ENCODE peak calls at places on chromosome 17, in seven cellular contexts. T is HCT116, Z is SK-N-SH, L is H1, U is GM12878, I is K562, M is HepG2. C is an unnamed sample.

GRCh38 chr17:60526726-60527125 is 684 bp upstream of the APPBP2 start:
- DNase-seq in L (no peak), T (no peak), M (no peak), Z (peak; percentile 32), I (peak; percentile 7), U (no peak), C (no peak)

GRCh38 chr17:28372203-28372944 is 880 bp downstream of the SARM1 start:
- DNase-seq in U (no peak), T (no peak), L (no peak), M (no peak), I (no peak), Z (peak; percentile 67), C (no peak)

GRCh38 chr17:62724398-62725146 is 83.5 kb downstream of the MARCHF10 start:
- DNase-seq in T (no peak), M (no peak), Z (no peak), U (peak; percentile 91), I (no peak), L (no peak), C (no peak)

GRCh38 chr17:48134912-48135480 is 27.4 kb downstream of the SNX11 start:
- DNase-seq in I (peak; percentile 21), Z (no peak), M (no peak), L (no peak), T (no peak), U (no peak), C (no peak)

GRCh38 chr17:40309938-40310510 is 1.0 kb downstream of the RARA start:
- DNase-seq in Z (peak; percentile 44), L (no peak), M (no peak), I (no peak), T (no peak), U (no peak), C (no peak)

GRCh38 chr17:14331982-14332298 is 31.1 kb downstream of the HS3ST3B1 start:
- DNase-seq in T (no peak), I (no peak), L (no peak), M (no peak), U (no peak), Z (no peak), C (no peak)

GRCh38 chr17:15109608-15110007 is 155.5 kb downstream of the PMP22 start:
- DNase-seq in Z (no peak), T (no peak), L (no peak), U (no peak), I (peak; percentile 2), M (no peak), C (no peak)

GRCh38 chr17:77691216-77692085 is 267.1 kb upstream of the TNRC6C start:
- DNase-seq in M (no peak), L (no peak), U (no peak), Z (peak; percentile 69), T (no peak), I (no peak), C (no peak)

GRCh38 chr17:57784226-57784895 is 39.3 kb upstream of the CCDC182 start:
- DNase-seq in M (no peak), T (no peak), L (no peak), Z (no peak), I (no peak), U (no peak), C (no peak)

GRCh38 chr17:31327534-31328526 is 6.4 kb upstream of the EVI2A start:
- DNase-seq in M (peak; percentile 52), I (no peak), Z (no peak), T (no peak), L (no peak), U (no peak), C (no peak)

GRCh38 chr17:42659079-42659931 is at the start of gene TUBG2:
- DNase-seq in L (peak; percentile 89), Z (peak; percentile 98), U (no peak), M (peak; percentile 92), I (no peak), T (peak; percentile 80), C (peak; percentile 79)
- TF ChIP-seq YY1 in L (peak; percentile 9), Z (peak; percentile 63), U (no peak), M (peak; percentile 88), I (no peak), T (peak; percentile 84), C (peak; percentile 44)

GRCh38 chr17:82202981-82203380 is 9.7 kb downstream of the CCDC57 start:
- DNase-seq in L (no peak), T (no peak), Z (peak; percentile 10), M (no peak), I (no peak), U (no peak), C (no peak)

GRCh38 chr17:82204831-82205719 is 7.6 kb downstream of the CCDC57 start:
- DNase-seq in M (no peak), I (peak; percentile 57), L (no peak), T (no peak), Z (peak; percentile 58), U (no peak), C (no peak)

GRCh38 chr17:82201498-82201910 is 11.1 kb downstream of the CCDC57 start:
- DNase-seq in Z (peak; percentile 16), U (no peak), L (no peak), I (no peak), M (no peak), T (no peak), C (no peak)

GRCh38 chr17:82203920-82204319 is 8.7 kb downstream of the CCDC57 start:
- DNase-seq in T (no peak), U (no peak), Z (peak; percentile 14), M (no peak), L (no peak), I (no peak), C (no peak)

GRCh38 chr17:82205720-82206508 is 6.7 kb downstream of the CCDC57 start:
- DNase-seq in L (peak; percentile 34), I (peak; percentile 94), T (peak; percentile 93), Z (peak; percentile 92), U (no peak), M (peak; percentile 84), C (peak; percentile 47)
- H3K9ac ChIP-seq in L (no peak overlapping the region), I (peak overlapping the region; percentile 53), T (peak overlapping the region; percentile 60), Z (peak overlapping the region; percentile 20), U (peak overlapping the region; percentile 53), M (peak overlapping the region; percentile 48), C (peak overlapping the region; percentile 58)

GRCh38 chr17:17131876-17132275 is 74.3 kb downstream of the PLD6 start:
- DNase-seq in U (no peak), L (no peak), M (no peak), I (no peak), Z (no peak), T (no peak), C (no peak)
- TF ChIP-seq YY1 in U (no peak), L (no peak), M (no peak), I (no peak), Z (no peak), T (no peak), C (no peak)

GRCh38 chr17:2721603-2722002 is 10.0 kb upstream of the CLUH start:
- DNase-seq in L (no peak), U (no peak), I (no peak), Z (no peak), T (no peak), M (no peak), C (no peak)

GRCh38 chr17:2722611-2723010 is 11.0 kb upstream of the CLUH start:
- DNase-seq in Z (no peak), T (no peak), M (no peak), I (no peak), U (no peak), L (no peak), C (no peak)

GRCh38 chr17:2724783-2725164 is 13.2 kb upstream of the CLUH start:
- DNase-seq in L (peak; percentile 61), T (no peak), I (peak; percentile 37), U (no peak), Z (no peak), M (no peak), C (peak; percentile 57)

GRCh38 chr17:2723505-2723996 is 12.0 kb upstream of the CLUH start:
- DNase-seq in U (no peak), I (no peak), L (peak; percentile 38), M (no peak), Z (no peak), T (no peak), C (no peak)

DNA sequence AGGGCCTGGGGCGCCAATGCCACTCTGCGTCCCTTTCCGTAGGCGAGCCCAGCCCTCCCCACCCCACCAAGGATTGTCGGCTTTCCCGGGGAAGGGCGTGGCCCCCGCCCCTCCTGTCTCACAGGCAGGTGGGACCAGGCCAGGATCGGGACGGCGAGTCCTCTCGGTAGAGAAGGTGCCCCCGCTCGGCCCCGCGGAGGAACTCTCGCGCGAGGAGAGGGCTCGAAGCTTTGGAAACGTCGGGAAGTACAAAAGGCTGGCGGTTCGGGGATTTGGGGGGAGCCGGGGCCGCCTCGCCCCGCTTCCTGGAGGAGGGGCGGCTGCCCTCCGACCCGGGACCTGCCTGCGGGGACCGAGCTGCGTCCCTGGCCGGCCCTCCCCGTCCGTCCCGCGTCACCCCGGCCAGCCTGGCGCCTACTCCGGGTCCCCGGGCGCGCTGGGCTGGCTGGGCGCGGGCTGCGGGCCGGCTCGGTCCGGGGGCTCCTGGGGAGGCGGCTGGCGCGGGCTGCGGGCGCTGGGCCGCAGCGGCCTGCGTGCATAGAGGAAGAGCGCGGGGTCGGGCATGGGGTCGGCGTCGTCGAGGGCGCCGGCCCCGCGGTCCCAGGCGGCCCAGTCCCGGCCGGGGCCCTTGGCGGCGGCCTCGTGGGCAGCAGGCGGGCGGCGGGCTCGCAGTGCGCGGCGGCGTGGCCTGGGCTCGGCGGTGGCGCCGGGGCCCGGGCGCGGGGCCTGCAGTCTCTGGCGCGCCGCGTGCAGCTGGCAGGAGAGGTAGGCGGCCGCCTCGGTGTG is 12.6 kb upstream of the CLUH start:
- DNase-seq in U (no peak), L (peak; percentile 53), Z (peak; percentile 34), M (no peak), I (no peak), T (no peak), C (no peak)
- H3K9ac ChIP-seq in U (no peak overlapping the region), L (no peak overlapping the region), Z (no peak overlapping the region), M (no peak overlapping the region), I (no peak overlapping the region), T (peak overlapping the region; percentile 50), C (peak overlapping the region; percentile 85)

GRCh38 chr17:7186241-7186640 is 7.1 kb upstream of the ASGR1 start:
- DNase-seq in L (no peak), I (peak; percentile 55), U (no peak), Z (no peak), M (peak; percentile 61), T (no peak), C (no peak)
- TF ChIP-seq YY1 in L (no peak), I (no peak), U (no peak), Z (no peak), M (no peak), T (no peak), C (no peak)

DNA sequence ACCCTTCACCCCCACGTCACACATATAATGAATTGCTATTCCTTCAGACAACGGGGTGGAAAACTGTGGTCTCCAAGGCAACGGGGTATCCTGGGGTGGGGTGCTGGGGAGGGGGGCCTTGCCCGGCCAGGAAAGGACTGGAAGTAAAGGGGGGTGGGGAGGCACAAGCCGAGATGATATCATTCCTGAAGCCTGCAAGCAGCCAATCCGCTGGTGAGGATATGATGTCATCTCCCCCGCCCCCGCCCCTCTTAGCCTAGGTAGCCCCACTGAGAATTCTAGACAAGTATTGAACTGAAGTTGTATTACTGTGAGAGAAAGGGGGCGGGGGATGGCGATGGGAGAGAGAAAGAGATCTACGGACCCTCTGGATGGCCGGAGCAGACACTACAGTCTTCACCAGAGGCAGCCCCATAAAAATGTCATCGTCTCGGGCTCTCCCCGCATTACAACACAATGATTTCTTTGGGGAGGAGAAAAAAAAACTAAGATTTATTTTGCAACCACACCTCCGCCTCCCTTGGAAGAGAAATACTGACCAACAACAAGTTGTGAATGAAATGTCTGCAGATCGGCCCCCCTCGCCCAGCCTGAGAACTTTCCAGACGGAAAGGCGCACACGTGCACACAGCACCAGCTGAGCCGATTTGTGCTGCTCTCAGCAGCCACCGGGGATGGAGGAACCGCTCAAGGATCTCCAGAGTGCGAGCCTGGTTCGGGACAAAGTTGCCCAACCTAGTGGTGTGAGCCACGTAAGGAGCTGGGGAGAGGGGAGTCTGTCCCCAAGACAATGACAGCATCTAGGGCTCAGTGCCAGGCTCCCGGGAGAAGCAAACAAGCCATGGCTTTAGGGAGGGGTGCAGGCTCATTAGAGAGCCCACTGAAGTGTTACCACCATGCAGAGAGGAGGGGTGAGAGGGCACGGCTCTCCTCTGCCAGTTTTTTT is 222.0 kb downstream of the SOX9 start:
- DNase-seq in I (peak; percentile 4), M (no peak), U (no peak), T (no peak), L (no peak), Z (no peak), C (no peak)
- H3K9ac ChIP-seq in I (no peak overlapping the region), M (no peak overlapping the region), U (no peak overlapping the region), T (no peak overlapping the region), L (no peak overlapping the region), Z (no peak overlapping the region), C (no peak overlapping the region)